ENCODE peak calls at places on chromosomes 6 and 20, in eight cellular contexts. Y is germinal center, A is Right ventricle myocardium superior, G is T-helper 1 cell, S is cardiac muscle cell, C is H54, Q is NCI-H1417, W is fibroblast of pulmonary artery. K is an unnamed sample.

GRCh38 chr20:11018668-11019170 is 344.9 kb upstream of the JAG1 start:
- DNase-seq in Y (no peak), A (peak), G (no peak), S (no peak), C (no peak), Q (no peak), W (no peak), K (no peak)

GRCh38 chr20:62792182-62792939 is 3.9 kb upstream of the MRGBP start:
- DNase-seq in Y (no peak), A (no peak), G (no peak), S (no peak), C (peak), Q (peak), W (no peak), K (no peak)

GRCh38 chr20:11591965-11592364 is 325.7 kb upstream of the BTBD3 start:
- DNase-seq in Y (no peak), A (no peak), G (no peak), S (no peak), C (no peak), Q (no peak), W (no peak), K (no peak)

GRCh38 chr6:137357263-137357947 is 136.8 kb downstream of the OLIG3 start:
- DNase-seq in Y (no peak), A (no peak), G (no peak), S (no peak), C (no peak), Q (no peak), W (no peak), K (no peak)

GRCh38 chr6:93992976-93993375 is 573.6 kb upstream of the EPHA7 start:
- DNase-seq in Y (no peak), A (no peak), G (no peak), S (peak), C (no peak), Q (no peak), W (no peak), K (no peak)

GRCh38 chr6:18725449-18725848 is 338.3 kb downstream of the RNF144B start:
- DNase-seq in Y (no peak), A (no peak), G (no peak), S (no peak), C (no peak), Q (no peak), W (no peak), K (no peak)

GRCh38 chr6:91273729-91274128 is 686.9 kb upstream of the MAP3K7 start:
- DNase-seq in Y (no peak), A (peak), G (no peak), S (peak), C (no peak), Q (no peak), W (no peak), K (no peak)

GRCh38 chr20:44572551-44573500 is 9.6 kb upstream of the PKIG start:
- DNase-seq in Y (no peak), A (peak), G (no peak), S (peak), C (no peak), Q (no peak), W (peak), K (no peak)

GRCh38 chr20:52078289-52078688 is 113.3 kb downstream of the ZFP64 start:
- DNase-seq in Y (no peak), A (no peak), G (no peak), S (no peak), C (no peak), Q (no peak), W (peak), K (no peak)

GRCh38 chr6:10268661-10269060 is 146.2 kb downstream of the TFAP2A start:
- DNase-seq in Y (no peak), A (no peak), G (no peak), S (no peak), C (no peak), Q (peak), W (no peak), K (no peak)

GRCh38 chr20:41149679-41150131 is 12.4 kb downstream of the PLCG1 start:
- DNase-seq in Y (no peak), A (peak), G (no peak), S (peak), C (peak), Q (no peak), W (no peak), K (no peak)

GRCh38 chr20:61420056-61420455 is 168.0 kb downstream of the CDH4 start:
- DNase-seq in Y (no peak), A (no peak), G (no peak), S (no peak), C (no peak), Q (no peak), W (no peak), K (no peak)

GRCh38 chr6:83474309-83474708 is 38.0 kb upstream of the PRSS35 start:
- DNase-seq in Y (no peak), A (no peak), G (no peak), S (peak), C (no peak), Q (peak), W (peak), K (no peak)

GRCh38 chr6:132320007-132320406 is 81.3 kb downstream of the MOXD1 start:
- DNase-seq in Y (no peak), A (no peak), G (no peak), S (peak), C (no peak), Q (no peak), W (peak), K (no peak)

GRCh38 chr6:152981989-152982767 is 663 bp downstream of the FBXO5 start:
- DNase-seq in Y (peak), A (peak), G (peak), S (no peak), C (no peak), Q (peak), W (no peak), K (peak)

GRCh38 chr6:7691675-7692452 is 34.0 kb upstream of the BMP6 start:
- DNase-seq in Y (no peak), A (no peak), G (no peak), S (peak), C (peak), Q (no peak), W (peak), K (no peak)

GRCh38 chr6:30781362-30781696 is 37.0 kb upstream of the IER3 start:
- DNase-seq in Y (no peak), A (peak), G (no peak), S (no peak), C (no peak), Q (no peak), W (no peak), K (no peak)

GRCh38 chr6:32840604-32841246 is 2.2 kb upstream of the TAP2 start:
- DNase-seq in Y (no peak), A (no peak), G (no peak), S (no peak), C (no peak), Q (no peak), W (no peak), K (peak)

GRCh38 chr20:7703436-7703835 is 236.8 kb downstream of the HAO1 start:
- DNase-seq in Y (no peak), A (no peak), G (no peak), S (no peak), C (no peak), Q (peak), W (no peak), K (no peak)

GRCh38 chr6:44002071-44002590 is 125.1 kb downstream of the MRPL14 start:
- DNase-seq in Y (no peak), A (peak), G (no peak), S (peak), C (peak), Q (peak), W (no peak), K (no peak)

GRCh38 chr20:43842126-43843020 is 72.3 kb upstream of the TOX2 start:
- DNase-seq in Y (no peak), A (no peak), G (no peak), S (no peak), C (no peak), Q (no peak), W (no peak), K (no peak)

GRCh38 chr6:87407531-87407895 is 259 bp upstream of the CFAP206 start:
- DNase-seq in Y (no peak), A (peak), G (no peak), S (peak), C (peak), Q (peak), W (peak), K (no peak)

GRCh38 chr20:4375881-4376280 is 345.8 kb upstream of the PRND start:
- DNase-seq in Y (no peak), A (no peak), G (no peak), S (peak), C (no peak), Q (no peak), W (peak), K (no peak)

GRCh38 chr6:42443312-42444075 is 8.2 kb downstream of the TRERF1 start:
- DNase-seq in Y (no peak), A (no peak), G (no peak), S (peak), C (no peak), Q (no peak), W (peak), K (no peak)

GRCh38 chr20:50982372-50982771 is 23.8 kb downstream of the MOCS3 start:
- DNase-seq in Y (no peak), A (no peak), G (no peak), S (peak), C (peak), Q (peak), W (peak), K (no peak)

GRCh38 chr20:62595491-62595890 is 46.8 kb upstream of the SLCO4A1 start:
- DNase-seq in Y (no peak), A (peak), G (no peak), S (peak), C (peak), Q (peak), W (peak), K (no peak)

GRCh38 chr6:32581275-32582095 is 8.2 kb downstream of the HLA-DRB1 start:
- DNase-seq in Y (no peak), A (no peak), G (no peak), S (no peak), C (no peak), Q (no peak), W (no peak), K (no peak)

GRCh38 chr6:21381336-21381963 is 212.1 kb upstream of the SOX4 start:
- DNase-seq in Y (no peak), A (no peak), G (no peak), S (peak), C (no peak), Q (peak), W (no peak), K (no peak)

GRCh38 chr6:55953384-55953783 is 78.0 kb upstream of the BMP5 start:
- DNase-seq in Y (no peak), A (no peak), G (no peak), S (peak), C (peak), Q (peak), W (peak), K (no peak)

GRCh38 chr20:3661836-3662665 is 1.1 kb downstream of the GFRA4 start:
- DNase-seq in Y (no peak), A (no peak), G (no peak), S (no peak), C (no peak), Q (peak), W (no peak), K (no peak)

GRCh38 chr6:68990313-68990712 is 355.2 kb downstream of the ADGRB3 start:
- DNase-seq in Y (no peak), A (no peak), G (no peak), S (no peak), C (no peak), Q (peak), W (no peak), K (no peak)

K was measured in GM13976.